ENCODE peak calls at places on chromosomes 5 and 9, in six cellular contexts. One of them, this sample, is unnamed.

GRCh38 chr5:35117960-35118359 is 70.2 kb upstream of the AGXT2 start:
- DNase-seq in activated naive CD8-positive, alpha-beta T cell treated with anti-CD3 and anti-CD28 coated beads for 36 hours: no peak
- DNase-seq in iPS DF 19.7: no peak
- DNase-seq in SW 1271: no peak
- DNase-seq in A549: no peak
- DNase-seq in AG10803: peak; percentile 77
- DNase-seq in this sample: peak; percentile 42

GRCh38 chr5:58325950-58326500 is 133.9 kb downstream of the PLK2 start:
- DNase-seq in iPS DF 19.7: no peak
- DNase-seq in AG10803: no peak
- DNase-seq in A549: no peak
- DNase-seq in SW 1271: no peak
- DNase-seq in activated naive CD8-positive, alpha-beta T cell treated with anti-CD3 and anti-CD28 coated beads for 36 hours: no peak
- DNase-seq in this sample: no peak

GRCh38 chr5:160508780-160509361 is 87.2 kb downstream of the PTTG1 start:
- DNase-seq in iPS DF 19.7: peak; percentile 40
- DNase-seq in A549: peak; percentile 79
- DNase-seq in SW 1271: peak; percentile 72
- DNase-seq in activated naive CD8-positive, alpha-beta T cell treated with anti-CD3 and anti-CD28 coated beads for 36 hours: peak; percentile 51
- DNase-seq in AG10803: peak; percentile 82
- DNase-seq in this sample: peak; percentile 86

GRCh38 chr5:171680485-171680884 is 105.1 kb upstream of the SMIM23 start:
- DNase-seq in AG10803: no peak
- DNase-seq in SW 1271: no peak
- DNase-seq in activated naive CD8-positive, alpha-beta T cell treated with anti-CD3 and anti-CD28 coated beads for 36 hours: no peak
- DNase-seq in iPS DF 19.7: no peak
- DNase-seq in A549: no peak
- DNase-seq in this sample: no peak

GRCh38 chr5:141514330-141515111 is 25.6 kb downstream of the PCDHGC5 start:
- DNase-seq in SW 1271: no peak
- DNase-seq in A549: no peak
- DNase-seq in AG10803: peak; percentile 88
- DNase-seq in activated naive CD8-positive, alpha-beta T cell treated with anti-CD3 and anti-CD28 coated beads for 36 hours: no peak
- DNase-seq in iPS DF 19.7: no peak
- DNase-seq in this sample: peak; percentile 54

GRCh38 chr5:73938938-73939320 is 312.9 kb downstream of the ARHGEF28 start:
- DNase-seq in AG10803: no peak
- DNase-seq in SW 1271: no peak
- DNase-seq in A549: no peak
- DNase-seq in activated naive CD8-positive, alpha-beta T cell treated with anti-CD3 and anti-CD28 coated beads for 36 hours: no peak
- DNase-seq in iPS DF 19.7: no peak
- DNase-seq in this sample: peak; percentile 18

GRCh38 chr5:78515665-78516064 is 132.9 kb downstream of the LHFPL2 start:
- DNase-seq in activated naive CD8-positive, alpha-beta T cell treated with anti-CD3 and anti-CD28 coated beads for 36 hours: no peak
- DNase-seq in iPS DF 19.7: no peak
- DNase-seq in A549: no peak
- DNase-seq in AG10803: no peak
- DNase-seq in SW 1271: no peak
- DNase-seq in this sample: no peak

GRCh38 chr9:34259315-34259714 is 69.8 kb downstream of the KIF24 start:
- DNase-seq in AG10803: no peak
- DNase-seq in activated naive CD8-positive, alpha-beta T cell treated with anti-CD3 and anti-CD28 coated beads for 36 hours: no peak
- DNase-seq in SW 1271: no peak
- DNase-seq in iPS DF 19.7: no peak
- DNase-seq in A549: no peak
- DNase-seq in this sample: no peak

GRCh38 chr9:30201024-30201423 is 2183.4 kb upstream of the ACO1 start:
- DNase-seq in activated naive CD8-positive, alpha-beta T cell treated with anti-CD3 and anti-CD28 coated beads for 36 hours: no peak
- DNase-seq in AG10803: no peak
- DNase-seq in A549: no peak
- DNase-seq in iPS DF 19.7: no peak
- DNase-seq in SW 1271: no peak
- DNase-seq in this sample: no peak

GRCh38 chr9:36080519-36080918 is 43.8 kb downstream of the RECK start:
- DNase-seq in AG10803: no peak
- DNase-seq in A549: no peak
- DNase-seq in activated naive CD8-positive, alpha-beta T cell treated with anti-CD3 and anti-CD28 coated beads for 36 hours: no peak
- DNase-seq in SW 1271: no peak
- DNase-seq in iPS DF 19.7: no peak
- DNase-seq in this sample: no peak

GRCh38 chr9:134230092-134230941 is 66.0 kb upstream of the RNU6ATAC start:
- DNase-seq in AG10803: no peak
- DNase-seq in activated naive CD8-positive, alpha-beta T cell treated with anti-CD3 and anti-CD28 coated beads for 36 hours: no peak
- DNase-seq in A549: no peak
- DNase-seq in iPS DF 19.7: no peak
- DNase-seq in SW 1271: no peak
- DNase-seq in this sample: no peak

GRCh38 chr5:41253109-41253508 is 39.8 kb upstream of the C6 start:
- DNase-seq in SW 1271: no peak
- DNase-seq in AG10803: no peak
- DNase-seq in activated naive CD8-positive, alpha-beta T cell treated with anti-CD3 and anti-CD28 coated beads for 36 hours: no peak
- DNase-seq in iPS DF 19.7: no peak
- DNase-seq in A549: no peak
- DNase-seq in this sample: no peak

This sample was measured in fibroblast of villous mesenchyme.